ENCODE peak calls at places on chromosomes 16 and 17, in nine cellular contexts. I is NCI-H460; Z is T-cell; G is fibroblast of the aortic adventitia; R is stimulated activated CD8-positive, alpha-beta memory T cell treated with anti-CD3 and anti-CD28 coated beads, Interleukin-12 subunit alpha, Interleukin-12 subunit beta, amount 100 ng/mL, for 4 hours; X is mesenchymal stem cell; M is stimulated activated CD4-positive, alpha-beta T cell treated with anti-CD3 and anti-CD28 coated beads, Interleukin-1b, Interleukin-23, amount 100 ng/mL, for 4 hours; T is H7; U is NCI-H2081. O is an unnamed sample.

GRCh38 chr17:3039748-3040147 is 23.7 kb downstream of the OR1D5 start:
- DNase-seq in R (no peak), G (no peak), X (no peak), I (no peak), T (no peak), M (no peak), Z (no peak), U (no peak), O (no peak)

GRCh38 chr16:19886061-19886792 is 1.6 kb upstream of the GPRC5B start:
- DNase-seq in X (peak), G (peak), M (peak), T (peak), U (peak), I (peak), R (peak), Z (peak), O (peak)

GRCh38 chr17:82065638-82066303 is at the start of gene DUS1L:
- DNase-seq in R (peak), Z (peak), G (peak), I (peak), U (peak), M (peak), T (peak), X (peak), O (peak)

GRCh38 chr17:58757162-58757613 is 1.5 kb downstream of the PPM1E start:
- DNase-seq in R (no peak), X (no peak), T (no peak), G (no peak), Z (no peak), M (no peak), I (no peak), U (no peak), O (no peak)

GRCh38 chr17:50817838-50818237 is 17.5 kb upstream of the WFIKKN2 start:
- DNase-seq in Z (no peak), U (no peak), X (peak), G (no peak), R (no peak), T (peak), M (no peak), I (no peak), O (no peak)

GRCh38 chr17:40551874-40552768 is 13.2 kb downstream of the CCR7 start:
- DNase-seq in U (no peak), T (peak), M (no peak), I (no peak), X (peak), G (peak), Z (no peak), R (no peak), O (peak)

GRCh38 chr17:50844117-50844700 is 8.8 kb downstream of the WFIKKN2 start:
- DNase-seq in I (no peak), X (no peak), R (no peak), M (no peak), Z (no peak), T (peak), G (no peak), U (no peak), O (no peak)

GRCh38 chr16:3009568-3010390 is 2.9 kb upstream of the CLDN9 start:
- DNase-seq in T (peak), M (no peak), R (no peak), I (no peak), U (no peak), Z (no peak), X (peak), G (no peak), O (no peak)

GRCh38 chr17:28567604-28568003 is 3.7 kb downstream of the PIGS start:
- DNase-seq in G (no peak), U (no peak), M (no peak), T (no peak), Z (no peak), R (no peak), X (no peak), I (no peak), O (no peak)

GRCh38 chr16:87471278-87472141 is 21.3 kb downstream of the ZCCHC14 start:
- DNase-seq in G (peak), M (no peak), I (no peak), X (no peak), R (no peak), Z (no peak), T (no peak), U (no peak), O (peak)

GRCh38 chr16:86946396-86946795 is 368.0 kb downstream of the FOXL1 start:
- DNase-seq in R (no peak), T (peak), M (no peak), U (no peak), X (peak), I (no peak), Z (no peak), G (peak), O (peak)

GRCh38 chr16:27529962-27530361 is 19.8 kb downstream of the GTF3C1 start:
- DNase-seq in R (no peak), T (no peak), X (peak), U (no peak), M (no peak), I (no peak), G (no peak), Z (no peak), O (no peak)

GRCh38 chr16:14028207-14028606 is 42.9 kb upstream of the MRTFB start:
- DNase-seq in U (peak), X (no peak), M (no peak), R (no peak), I (no peak), G (no peak), Z (no peak), T (no peak), O (no peak)

O was measured in GM03348.